ENCODE peak calls at places on chromosome 14, in nine cellular contexts. One of them, this sample, is unnamed.

GRCh38 chr14:89012272-89013097 is 188.0 kb downstream of the TTC8 start:
- DNase-seq in heart right ventricle: no peak
- DNase-seq in RWPE1: no peak
- DNase-seq in heart left ventricle: no peak
- DNase-seq in H9: no peak
- DNase-seq in kidney: no peak
- DNase-seq in astrocyte of the cerebellum: no peak
- DNase-seq in AG04449: no peak
- DNase-seq in transverse colon: peak; percentile 25
- DNase-seq in this sample: no peak

GRCh38 chr14:66174453-66174891 is 311.7 kb upstream of the CCDC196 start:
- DNase-seq in kidney: no peak
- DNase-seq in heart right ventricle: no peak
- DNase-seq in transverse colon: no peak
- DNase-seq in AG04449: no peak
- DNase-seq in heart left ventricle: no peak
- DNase-seq in astrocyte of the cerebellum: no peak
- DNase-seq in RWPE1: no peak
- DNase-seq in H9: no peak
- DNase-seq in this sample: no peak

GRCh38 chr14:99821519-99822165 is 28.4 kb downstream of the EML1 start:
- DNase-seq in transverse colon: no peak
- DNase-seq in RWPE1: no peak
- DNase-seq in AG04449: peak; percentile 84
- DNase-seq in H9: peak; percentile 18
- DNase-seq in kidney: no peak
- DNase-seq in astrocyte of the cerebellum: peak; percentile 86
- DNase-seq in heart right ventricle: no peak
- DNase-seq in heart left ventricle: no peak
- DNase-seq in this sample: no peak

GRCh38 chr14:20631821-20632389 is 9.6 kb downstream of the OR6S1 start:
- DNase-seq in heart right ventricle: peak; percentile 50
- DNase-seq in transverse colon: peak; percentile 78
- DNase-seq in H9: peak; percentile 74
- DNase-seq in astrocyte of the cerebellum: no peak
- DNase-seq in RWPE1: no peak
- DNase-seq in AG04449: no peak
- DNase-seq in heart left ventricle: peak; percentile 70
- DNase-seq in kidney: peak; percentile 83
- DNase-seq in this sample: no peak

GRCh38 chr14:35403397-35404245 is 928 bp downstream of the NFKBIA start:
- DNase-seq in astrocyte of the cerebellum: peak; percentile 82
- DNase-seq in RWPE1: peak; percentile 92
- DNase-seq in H9: peak; percentile 85
- DNase-seq in heart right ventricle: peak; percentile 97
- DNase-seq in transverse colon: peak; percentile 98
- DNase-seq in heart left ventricle: peak; percentile 98
- DNase-seq in AG04449: peak; percentile 55
- DNase-seq in kidney: peak; percentile 99
- DNase-seq in this sample: peak; percentile 95

GRCh38 chr14:105889666-105890473 is 363.5 kb downstream of the TMEM121 start:
- DNase-seq in kidney: peak; percentile 28
- DNase-seq in heart left ventricle: peak; percentile 11
- DNase-seq in astrocyte of the cerebellum: no peak
- DNase-seq in AG04449: no peak
- DNase-seq in H9: no peak
- DNase-seq in transverse colon: peak; percentile 4
- DNase-seq in heart right ventricle: no peak
- DNase-seq in RWPE1: no peak
- DNase-seq in this sample: no peak

GRCh38 chr14:96648506-96649326 is 146.5 kb downstream of the PAPOLA start:
- DNase-seq in AG04449: no peak
- DNase-seq in astrocyte of the cerebellum: no peak
- DNase-seq in heart right ventricle: no peak
- DNase-seq in kidney: no peak
- DNase-seq in heart left ventricle: no peak
- DNase-seq in RWPE1: no peak
- DNase-seq in transverse colon: no peak
- DNase-seq in H9: no peak
- DNase-seq in this sample: no peak

GRCh38 chr14:33610121-33610520 is 340.8 kb downstream of the EGLN3 start:
- DNase-seq in H9: no peak
- DNase-seq in heart left ventricle: no peak
- DNase-seq in heart right ventricle: no peak
- DNase-seq in RWPE1: no peak
- DNase-seq in AG04449: no peak
- DNase-seq in kidney: no peak
- DNase-seq in transverse colon: no peak
- DNase-seq in astrocyte of the cerebellum: no peak
- DNase-seq in this sample: no peak

DNA sequence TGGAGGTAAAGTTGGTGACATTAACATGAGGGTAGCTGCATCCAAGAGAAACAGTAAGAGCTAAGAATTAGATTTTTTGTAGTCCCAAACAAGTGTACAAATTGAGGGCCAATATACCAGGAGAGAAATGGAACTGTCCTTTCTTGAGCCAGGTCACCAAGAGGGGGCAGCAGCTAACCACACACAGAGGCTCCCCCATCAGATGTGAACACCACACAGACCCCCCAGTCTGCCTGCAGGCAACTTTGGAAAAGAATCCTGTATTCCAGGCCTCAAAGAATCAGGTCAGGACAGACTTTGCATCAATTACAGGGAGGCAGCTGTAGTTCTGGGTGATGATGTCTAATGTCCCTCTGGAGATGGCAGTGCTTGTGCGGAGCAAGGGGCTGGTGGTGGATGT is 77.9 kb downstream of the SPTB start:
- DNase-seq in heart left ventricle: no peak
- DNase-seq in transverse colon: no peak
- DNase-seq in H9: peak; percentile 63
- DNase-seq in kidney: no peak
- DNase-seq in heart right ventricle: no peak
- DNase-seq in AG04449: no peak
- DNase-seq in astrocyte of the cerebellum: no peak
- DNase-seq in RWPE1: no peak
- DNase-seq in this sample: peak; percentile 39
- TF ChIP-seq CTCF in heart left ventricle: no peak
- TF ChIP-seq CTCF in transverse colon: no peak
- TF ChIP-seq CTCF in H9: peak; percentile 84
- TF ChIP-seq CTCF in kidney: peak; percentile 14
- TF ChIP-seq CTCF in heart right ventricle: peak; percentile 24
- TF ChIP-seq CTCF in AG04449: peak; percentile 46
- TF ChIP-seq CTCF in astrocyte of the cerebellum: peak; percentile 55
- TF ChIP-seq CTCF in RWPE1: no peak
- TF ChIP-seq CTCF in this sample: no peak

DNA sequence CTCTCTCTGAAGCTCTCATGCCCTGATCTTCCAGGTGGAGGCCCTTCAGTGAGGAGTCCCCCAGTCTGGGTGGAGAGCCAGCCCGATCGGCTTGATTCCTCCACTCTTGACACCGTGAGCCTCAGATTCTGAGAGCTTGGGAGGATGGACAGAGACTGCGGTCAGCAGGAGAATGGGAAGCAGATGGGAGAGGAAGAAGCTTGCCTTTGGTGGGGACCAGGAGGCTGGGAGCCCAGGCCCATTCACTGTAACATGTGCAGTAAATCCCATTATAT is 219.3 kb upstream of the RTL1 start:
- DNase-seq in H9: no peak
- DNase-seq in heart right ventricle: no peak
- DNase-seq in transverse colon: no peak
- DNase-seq in kidney: peak; percentile 58
- DNase-seq in RWPE1: no peak
- DNase-seq in heart left ventricle: no peak
- DNase-seq in AG04449: no peak
- DNase-seq in astrocyte of the cerebellum: no peak
- DNase-seq in this sample: no peak
- TF ChIP-seq CTCF in H9: no peak
- TF ChIP-seq CTCF in heart right ventricle: no peak
- TF ChIP-seq CTCF in transverse colon: no peak
- TF ChIP-seq CTCF in kidney: no peak
- TF ChIP-seq CTCF in RWPE1: no peak
- TF ChIP-seq CTCF in heart left ventricle: no peak
- TF ChIP-seq CTCF in AG04449: no peak
- TF ChIP-seq CTCF in astrocyte of the cerebellum: no peak
- TF ChIP-seq CTCF in this sample: no peak

GRCh38 chr14:77924392-77924948 is 124.6 kb downstream of the ADCK1 start:
- DNase-seq in AG04449: no peak
- DNase-seq in transverse colon: no peak
- DNase-seq in heart right ventricle: no peak
- DNase-seq in RWPE1: no peak
- DNase-seq in H9: no peak
- DNase-seq in heart left ventricle: no peak
- DNase-seq in kidney: no peak
- DNase-seq in astrocyte of the cerebellum: no peak
- DNase-seq in this sample: no peak
- TF ChIP-seq CTCF in AG04449: no peak
- TF ChIP-seq CTCF in transverse colon: no peak
- TF ChIP-seq CTCF in heart right ventricle: no peak
- TF ChIP-seq CTCF in RWPE1: no peak
- TF ChIP-seq CTCF in H9: no peak
- TF ChIP-seq CTCF in heart left ventricle: no peak
- TF ChIP-seq CTCF in kidney: no peak
- TF ChIP-seq CTCF in astrocyte of the cerebellum: no peak
- TF ChIP-seq CTCF in this sample: no peak

DNA sequence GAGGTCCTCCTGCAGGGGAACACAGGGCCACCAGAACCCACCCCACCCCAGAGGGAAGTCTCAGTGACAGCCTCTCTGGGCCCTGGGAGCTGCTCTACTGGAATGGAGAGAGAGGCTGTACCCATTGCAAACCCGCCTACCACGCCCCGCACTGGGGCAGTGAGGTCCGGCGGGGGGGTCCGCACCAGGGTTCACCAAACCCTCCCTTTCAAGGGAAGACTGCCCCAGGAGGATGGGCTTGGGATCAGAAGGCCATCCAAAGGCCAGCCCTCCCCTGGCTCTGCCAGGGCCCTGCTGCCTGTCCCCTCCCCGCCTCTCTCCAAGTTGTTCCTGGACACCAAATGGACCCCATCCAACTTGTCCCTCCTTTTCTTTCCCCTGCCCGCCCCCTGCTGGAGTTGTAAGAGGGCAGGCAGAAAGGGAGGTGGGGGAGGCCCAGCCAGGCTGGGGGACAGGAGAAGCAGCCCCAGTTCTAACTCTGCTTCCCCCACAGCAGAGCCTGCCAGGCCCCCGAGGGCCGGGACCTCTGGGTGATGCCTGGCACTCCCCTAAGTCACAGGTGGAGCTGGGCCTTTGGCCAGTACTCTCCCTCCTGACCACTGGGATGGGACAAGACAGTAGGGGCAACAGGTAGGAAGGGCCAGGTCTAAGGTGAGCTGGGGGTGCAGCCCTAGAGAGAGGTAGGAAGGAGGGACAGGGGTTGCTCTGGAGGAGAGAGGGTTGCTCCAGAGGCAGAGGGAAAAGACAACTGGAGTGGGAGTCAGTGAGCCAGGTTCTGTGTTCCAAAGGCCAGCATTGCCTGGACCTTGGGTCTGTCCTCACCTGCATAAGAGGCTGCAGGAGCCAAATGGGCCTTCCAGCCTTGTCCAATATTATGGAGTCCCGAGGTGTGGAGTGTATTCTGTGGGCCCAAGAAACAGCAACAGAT is 3.2 kb upstream of the DIO3 start:
- DNase-seq in kidney: peak; percentile 54
- DNase-seq in astrocyte of the cerebellum: no peak
- DNase-seq in heart right ventricle: no peak
- DNase-seq in RWPE1: no peak
- DNase-seq in transverse colon: peak; percentile 26
- DNase-seq in H9: no peak
- DNase-seq in AG04449: no peak
- DNase-seq in heart left ventricle: peak; percentile 15
- DNase-seq in this sample: no peak
- TF ChIP-seq CTCF in kidney: no peak
- TF ChIP-seq CTCF in astrocyte of the cerebellum: peak; percentile 9
- TF ChIP-seq CTCF in heart right ventricle: no peak
- TF ChIP-seq CTCF in RWPE1: no peak
- TF ChIP-seq CTCF in transverse colon: no peak
- TF ChIP-seq CTCF in H9: peak; percentile 30
- TF ChIP-seq CTCF in AG04449: no peak
- TF ChIP-seq CTCF in heart left ventricle: no peak
- TF ChIP-seq CTCF in this sample: no peak